ENCODE peak calls at places on chromosomes 1 and 21, in eight cellular contexts. F is esophagus squamous epithelium, Q is NCI-H1092 treated with DMSO at 0.1 percent for 48 hours, P is GF-D8, A is pancreas, T is GM12865, Y is lung, X is 8988T. E is an unnamed sample.

GRCh38 chr1:235781807-235782206 is 84.9 kb downstream of the LYST start:
- DNase-seq in F (no peak), Q (no peak), P (no peak), A (no peak), T (no peak), Y (no peak), X (no peak), E (no peak)

GRCh38 chr1:195251900-195252299 is 1356.3 kb downstream of the KCNT2 start:
- DNase-seq in F (no peak), Q (no peak), P (no peak), A (no peak), T (no peak), Y (no peak), X (no peak), E (no peak)

GRCh38 chr1:245031041-245031440 is 123.7 kb upstream of the KIF26B start:
- DNase-seq in F (no peak), Q (no peak), P (no peak), A (no peak), T (no peak), Y (no peak), X (no peak), E (no peak)

GRCh38 chr21:15775291-15775690 is 45.5 kb downstream of the USP25 start:
- DNase-seq in F (no peak), Q (no peak), P (no peak), A (no peak), T (no peak), Y (no peak), X (no peak), E (no peak)

GRCh38 chr1:116738673-116739370 is 15.4 kb upstream of the CD2 start:
- DNase-seq in F (no peak), Q (no peak), P (no peak), A (no peak), T (peak), Y (no peak), X (no peak), E (no peak)

GRCh38 chr1:193036337-193037047 is 22.7 kb downstream of the UCHL5 start:
- DNase-seq in F (no peak), Q (no peak), P (no peak), A (no peak), T (no peak), Y (no peak), X (no peak), E (no peak)

GRCh38 chr1:9714257-9714718 is 62.8 kb downstream of the PIK3CD start:
- DNase-seq in F (no peak), Q (no peak), P (no peak), A (no peak), T (no peak), Y (no peak), X (no peak), E (no peak)

GRCh38 chr21:45356653-45357435 is 48.1 kb upstream of the COL18A1 start:
- DNase-seq in F (no peak), Q (no peak), P (no peak), A (no peak), T (no peak), Y (no peak), X (no peak), E (no peak)

GRCh38 chr1:155485945-155486344 is 76.7 kb downstream of the ASH1L start:
- DNase-seq in F (no peak), Q (no peak), P (no peak), A (no peak), T (peak), Y (no peak), X (no peak), E (no peak)

GRCh38 chr1:60963167-60963909 is 119.0 kb upstream of the NFIA start:
- DNase-seq in F (no peak), Q (no peak), P (no peak), A (no peak), T (no peak), Y (no peak), X (no peak), E (no peak)

GRCh38 chr1:230112131-230112701 is 45.2 kb downstream of the GALNT2 start:
- DNase-seq in F (no peak), Q (no peak), P (peak), A (no peak), T (no peak), Y (peak), X (no peak), E (peak)

GRCh38 chr1:68955424-68955823 is 458.5 kb upstream of the DEPDC1 start:
- DNase-seq in F (no peak), Q (peak), P (no peak), A (no peak), T (no peak), Y (no peak), X (no peak), E (no peak)

GRCh38 chr1:67126111-67126746 is 8.5 kb downstream of the C1orf141 start:
- DNase-seq in F (no peak), Q (no peak), P (no peak), A (no peak), T (no peak), Y (no peak), X (no peak), E (no peak)

GRCh38 chr1:214002472-214002871 is 14.7 kb downstream of the PROX1 start:
- DNase-seq in F (no peak), Q (peak), P (no peak), A (no peak), T (no peak), Y (no peak), X (no peak), E (peak)

GRCh38 chr1:174308604-174309003 is 139.2 kb upstream of the GPR52 start:
- DNase-seq in F (no peak), Q (no peak), P (no peak), A (no peak), T (no peak), Y (no peak), X (no peak), E (no peak)